ENCODE peak calls at places on chromosome 17, in six cellular contexts. One of them, this sample, is unnamed. For H3K36me3, the result is how much of the 10 kb centered on the place peaks cover.

GRCh38 chr17:32609085-32609484 is 122.3 kb downstream of the CDK5R1 start:
- DNase-seq in transverse colon: peak
- DNase-seq in HCT116: peak
- DNase-seq in body of pancreas: peak
- DNase-seq in tibial nerve: peak
- DNase-seq in bronchial epithelial cell: peak
- DNase-seq in this sample: peak

GRCh38 chr17:9905078-9905415 is at the start of gene RCVRN:
- DNase-seq in transverse colon: no peak
- DNase-seq in HCT116: no peak
- DNase-seq in body of pancreas: no peak
- DNase-seq in tibial nerve: no peak
- DNase-seq in bronchial epithelial cell: no peak
- DNase-seq in this sample: no peak

GRCh38 chr17:52030096-52030495 is 128.4 kb downstream of the CA10 start:
- DNase-seq in transverse colon: no peak
- DNase-seq in HCT116: no peak
- DNase-seq in body of pancreas: no peak
- DNase-seq in tibial nerve: no peak
- DNase-seq in bronchial epithelial cell: no peak
- DNase-seq in this sample: no peak

GRCh38 chr17:57275365-57275764 is 19.0 kb downstream of the MSI2 start:
- DNase-seq in transverse colon: no peak
- DNase-seq in HCT116: no peak
- DNase-seq in body of pancreas: no peak
- DNase-seq in tibial nerve: no peak
- DNase-seq in bronchial epithelial cell: no peak
- DNase-seq in this sample: no peak

GRCh38 chr17:17676752-17677151 is 4.5 kb upstream of the RAI1 start:
- DNase-seq in transverse colon: no peak
- DNase-seq in HCT116: no peak
- DNase-seq in body of pancreas: no peak
- DNase-seq in tibial nerve: no peak
- DNase-seq in bronchial epithelial cell: no peak
- DNase-seq in this sample: no peak

GRCh38 chr17:3415610-3416009 is 4.4 kb downstream of the OR3A3 start:
- DNase-seq in transverse colon: no peak
- DNase-seq in HCT116: no peak
- DNase-seq in body of pancreas: no peak
- DNase-seq in tibial nerve: no peak
- DNase-seq in bronchial epithelial cell: no peak
- DNase-seq in this sample: no peak

GRCh38 chr17:72602517-72603345 is 481.9 kb downstream of the SOX9 start:
- DNase-seq in transverse colon: peak
- DNase-seq in HCT116: peak
- DNase-seq in body of pancreas: peak
- DNase-seq in tibial nerve: no peak
- DNase-seq in bronchial epithelial cell: peak
- DNase-seq in this sample: peak

GRCh38 chr17:29216181-29216580 is 30.5 kb upstream of the CRYBA1 start:
- DNase-seq in transverse colon: no peak
- DNase-seq in HCT116: no peak
- DNase-seq in body of pancreas: no peak
- DNase-seq in tibial nerve: no peak
- DNase-seq in bronchial epithelial cell: no peak
- DNase-seq in this sample: no peak

GRCh38 chr17:55601874-55602364 is 90.7 kb upstream of the SMIM36 start:
- DNase-seq in transverse colon: no peak
- DNase-seq in HCT116: peak
- DNase-seq in body of pancreas: no peak
- DNase-seq in tibial nerve: no peak
- DNase-seq in bronchial epithelial cell: peak
- DNase-seq in this sample: no peak

GRCh38 chr17:63434951-63435571 is 11.0 kb downstream of the CYB561 start:
- DNase-seq in transverse colon: peak
- DNase-seq in HCT116: peak
- DNase-seq in body of pancreas: peak
- DNase-seq in tibial nerve: no peak
- DNase-seq in bronchial epithelial cell: peak
- DNase-seq in this sample: no peak

GRCh38 chr17:4497101-4497824 is 1.4 kb upstream of the SPNS2 start:
- DNase-seq in transverse colon: no peak
- DNase-seq in HCT116: no peak
- DNase-seq in body of pancreas: no peak
- DNase-seq in tibial nerve: no peak
- DNase-seq in bronchial epithelial cell: peak
- DNase-seq in this sample: peak

GRCh38 chr17:11900103-11900502 is 97.2 kb downstream of the ZNF18 start:
- DNase-seq in transverse colon: no peak
- DNase-seq in HCT116: no peak
- DNase-seq in body of pancreas: no peak
- DNase-seq in tibial nerve: no peak
- DNase-seq in bronchial epithelial cell: no peak
- DNase-seq in this sample: no peak

GRCh38 chr17:73998246-73999220 is 204.9 kb upstream of the RPL38 start:
- DNase-seq in transverse colon: peak
- DNase-seq in HCT116: peak
- DNase-seq in body of pancreas: peak
- DNase-seq in tibial nerve: peak
- DNase-seq in bronchial epithelial cell: peak
- DNase-seq in this sample: no peak

GRCh38 chr17:49031965-49032928 is 35.1 kb downstream of the IGF2BP1 start:
- DNase-seq in transverse colon: peak
- DNase-seq in HCT116: peak
- DNase-seq in body of pancreas: peak
- DNase-seq in tibial nerve: peak
- DNase-seq in bronchial epithelial cell: peak
- DNase-seq in this sample: no peak

GRCh38 chr17:69961488-69962145 is 113.4 kb upstream of the KCNJ16 start:
- DNase-seq in transverse colon: peak
- DNase-seq in HCT116: no peak
- DNase-seq in body of pancreas: no peak
- DNase-seq in tibial nerve: no peak
- DNase-seq in bronchial epithelial cell: no peak
- DNase-seq in this sample: no peak

GRCh38 chr17:43011728-43012472 is 5.3 kb downstream of the IFI35 start:
- DNase-seq in transverse colon: no peak
- DNase-seq in HCT116: no peak
- DNase-seq in body of pancreas: no peak
- DNase-seq in tibial nerve: no peak
- DNase-seq in bronchial epithelial cell: no peak
- DNase-seq in this sample: no peak

GRCh38 chr17:43010667-43011308 is 4.2 kb downstream of the IFI35 start:
- DNase-seq in transverse colon: peak
- DNase-seq in HCT116: peak
- DNase-seq in body of pancreas: no peak
- DNase-seq in tibial nerve: no peak
- DNase-seq in bronchial epithelial cell: no peak
- DNase-seq in this sample: no peak

GRCh38 chr17:43003542-43004172 is 2.9 kb upstream of the IFI35 start:
- DNase-seq in transverse colon: no peak
- DNase-seq in HCT116: peak
- DNase-seq in body of pancreas: no peak
- DNase-seq in tibial nerve: no peak
- DNase-seq in bronchial epithelial cell: peak
- DNase-seq in this sample: no peak

DNA sequence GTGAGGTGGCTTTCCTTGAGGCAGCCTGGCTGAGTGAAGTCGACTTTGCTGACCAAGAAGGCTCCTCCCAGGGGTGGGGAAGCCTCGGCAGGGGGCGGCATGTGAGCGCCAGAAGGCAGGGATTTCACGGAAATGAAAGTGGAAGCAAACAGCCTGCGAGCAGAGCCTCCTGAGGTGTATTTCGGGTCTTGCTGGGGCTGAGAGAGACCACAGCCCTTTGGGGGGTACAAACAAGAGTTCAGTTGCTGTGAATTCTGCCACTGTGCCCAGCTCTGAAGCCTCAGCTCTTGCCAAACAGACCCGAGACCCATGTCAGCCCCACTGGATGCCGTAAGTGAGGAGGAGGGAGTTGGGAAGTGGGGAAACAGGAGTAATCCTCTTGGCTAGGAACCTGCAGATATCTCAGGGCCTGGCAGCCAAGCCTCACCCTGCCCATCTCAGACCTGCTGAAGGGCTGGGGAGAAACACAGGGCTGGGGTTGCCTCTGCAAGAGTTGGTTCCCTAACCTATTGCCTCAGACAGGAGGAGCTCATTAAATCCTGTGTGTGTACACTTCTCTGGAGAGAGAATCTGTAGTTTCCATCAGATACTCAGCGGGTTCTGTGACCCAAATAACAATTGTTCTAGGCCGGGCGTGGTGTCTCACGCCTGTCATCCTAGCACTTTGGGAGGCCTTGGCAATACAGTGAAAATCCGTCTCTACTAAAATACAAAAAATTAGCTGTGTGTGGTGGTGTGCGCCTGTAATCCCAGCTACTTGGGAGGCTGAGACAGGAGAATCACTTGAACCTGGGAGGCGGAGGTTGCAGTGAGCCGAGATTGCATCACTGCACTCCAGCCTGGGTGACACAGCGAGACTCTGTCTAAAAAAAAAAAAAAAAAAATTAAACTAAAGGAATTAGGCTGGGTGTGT is at the start of gene IFI35:
- DNase-seq in transverse colon: peak
- DNase-seq in HCT116: peak
- DNase-seq in body of pancreas: peak
- DNase-seq in tibial nerve: peak
- DNase-seq in bronchial epithelial cell: peak
- DNase-seq in this sample: peak
- TF ChIP-seq CTCF in transverse colon: peak
- TF ChIP-seq CTCF in HCT116: peak
- TF ChIP-seq CTCF in body of pancreas: no peak
- TF ChIP-seq CTCF in tibial nerve: peak
- TF ChIP-seq CTCF in bronchial epithelial cell: peak
- TF ChIP-seq CTCF in this sample: peak

GRCh38 chr17:35868791-35869190 is at the start of gene HEATR9:
- DNase-seq in transverse colon: no peak
- DNase-seq in HCT116: no peak
- DNase-seq in body of pancreas: no peak
- DNase-seq in tibial nerve: no peak
- DNase-seq in bronchial epithelial cell: no peak
- DNase-seq in this sample: no peak

GRCh38 chr17:35871415-35871814 is 2.7 kb upstream of the HEATR9 start:
- DNase-seq in transverse colon: no peak
- DNase-seq in HCT116: no peak
- DNase-seq in body of pancreas: no peak
- DNase-seq in tibial nerve: no peak
- DNase-seq in bronchial epithelial cell: no peak
- DNase-seq in this sample: no peak

GRCh38 chr17:35875439-35876139 is 4.6 kb downstream of the CCL5 start:
- DNase-seq in transverse colon: no peak
- DNase-seq in HCT116: no peak
- DNase-seq in body of pancreas: no peak
- DNase-seq in tibial nerve: no peak
- DNase-seq in bronchial epithelial cell: no peak
- DNase-seq in this sample: no peak

GRCh38 chr17:35877345-35878029 is 2.7 kb downstream of the CCL5 start:
- DNase-seq in transverse colon: no peak
- DNase-seq in HCT116: no peak
- DNase-seq in body of pancreas: no peak
- DNase-seq in tibial nerve: no peak
- DNase-seq in bronchial epithelial cell: no peak
- DNase-seq in this sample: no peak

DNA sequence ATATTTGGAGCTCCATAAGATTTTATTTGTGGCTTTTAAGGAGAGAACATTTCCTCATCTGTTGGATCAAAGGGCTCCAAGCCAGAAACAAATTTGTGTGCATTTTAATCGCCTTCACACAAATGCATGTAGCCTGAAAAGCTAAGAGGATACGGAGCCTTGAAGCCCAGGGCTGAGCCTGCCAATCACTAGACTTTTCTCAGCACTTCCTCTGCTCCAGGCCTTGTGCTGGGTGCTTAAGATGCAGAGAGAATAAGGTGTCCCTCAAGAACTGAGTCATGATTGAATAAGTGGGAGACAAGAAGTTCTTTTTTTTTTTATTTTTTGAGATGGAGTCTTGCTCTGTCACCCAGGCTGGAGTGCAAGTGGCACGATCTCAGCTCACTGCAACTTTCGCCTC is 3.9 kb upstream of the HEATR9 start:
- DNase-seq in transverse colon: no peak
- DNase-seq in HCT116: no peak
- DNase-seq in body of pancreas: no peak
- DNase-seq in tibial nerve: no peak
- DNase-seq in bronchial epithelial cell: no peak
- DNase-seq in this sample: no peak
- H3K4me3 ChIP-seq in transverse colon: no peak
- H3K4me3 ChIP-seq in HCT116: no peak
- H3K4me3 ChIP-seq in body of pancreas: no peak
- H3K4me3 ChIP-seq in tibial nerve: no peak
- H3K4me3 ChIP-seq in bronchial epithelial cell: no peak
- H3K4me3 ChIP-seq in this sample: no peak

GRCh38 chr17:39761861-39762496 is 24.2 kb downstream of the GRB7 start:
- DNase-seq in transverse colon: no peak
- DNase-seq in HCT116: no peak
- DNase-seq in body of pancreas: no peak
- DNase-seq in tibial nerve: no peak
- DNase-seq in bronchial epithelial cell: no peak
- DNase-seq in this sample: no peak

GRCh38 chr17:39763046-39763800 is 25.5 kb downstream of the GRB7 start:
- DNase-seq in transverse colon: no peak
- DNase-seq in HCT116: no peak
- DNase-seq in body of pancreas: no peak
- DNase-seq in tibial nerve: no peak
- DNase-seq in bronchial epithelial cell: peak
- DNase-seq in this sample: no peak

GRCh38 chr17:39765766-39766165 is 28.0 kb downstream of the GRB7 start:
- DNase-seq in transverse colon: no peak
- DNase-seq in HCT116: no peak
- DNase-seq in body of pancreas: no peak
- DNase-seq in tibial nerve: no peak
- DNase-seq in bronchial epithelial cell: no peak
- DNase-seq in this sample: no peak

GRCh38 chr17:39767147-39767546 is 29.4 kb downstream of the GRB7 start:
- DNase-seq in transverse colon: no peak
- DNase-seq in HCT116: no peak
- DNase-seq in body of pancreas: no peak
- DNase-seq in tibial nerve: no peak
- DNase-seq in bronchial epithelial cell: no peak
- DNase-seq in this sample: no peak

GRCh38 chr17:39765159-39765558 is 27.4 kb downstream of the GRB7 start:
- DNase-seq in transverse colon: no peak
- DNase-seq in HCT116: no peak
- DNase-seq in body of pancreas: no peak
- DNase-seq in tibial nerve: no peak
- DNase-seq in bronchial epithelial cell: no peak
- DNase-seq in this sample: no peak
- H3K36me3 ChIP-seq in transverse colon: under half
- H3K36me3 ChIP-seq in HCT116: under half
- H3K36me3 ChIP-seq in body of pancreas: under half
- H3K36me3 ChIP-seq in tibial nerve: under half
- H3K36me3 ChIP-seq in bronchial epithelial cell: under half
- H3K36me3 ChIP-seq in this sample: under half

DNA sequence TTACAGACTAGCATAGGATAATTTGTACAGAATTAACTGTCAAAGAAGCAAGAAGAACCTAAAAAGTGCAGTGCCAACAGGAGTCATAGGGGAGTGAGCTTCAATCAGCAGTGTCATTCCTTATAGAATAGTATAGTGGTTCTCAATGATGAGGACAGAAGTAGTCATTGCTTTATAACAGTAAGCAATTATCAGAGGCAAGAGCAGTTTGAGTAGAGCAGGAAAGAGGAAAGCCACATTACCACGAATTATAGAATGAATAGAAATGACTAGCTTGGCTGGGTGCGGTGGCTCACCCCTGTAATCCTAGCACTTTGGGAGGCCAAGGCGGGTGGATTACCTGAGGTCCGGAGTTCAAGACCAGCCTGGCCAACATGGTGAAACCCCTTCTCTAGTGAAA is 209.7 kb upstream of the TBX2 start:
- DNase-seq in transverse colon: no peak
- DNase-seq in HCT116: no peak
- DNase-seq in body of pancreas: no peak
- DNase-seq in tibial nerve: no peak
- DNase-seq in bronchial epithelial cell: no peak
- DNase-seq in this sample: no peak
- TF ChIP-seq CTCF in transverse colon: no peak
- TF ChIP-seq CTCF in HCT116: no peak
- TF ChIP-seq CTCF in body of pancreas: no peak
- TF ChIP-seq CTCF in tibial nerve: no peak
- TF ChIP-seq CTCF in bronchial epithelial cell: no peak
- TF ChIP-seq CTCF in this sample: no peak

This sample was measured in kidney epithelial cell.